ENCODE peak calls at places on chromosomes 7 and 10, in five cellular contexts. H is NCI-H1105; N is activated T-cell treated with anti-CD3 and anti-CD28 coated beads, Interleukin-2, amount 50 U/mL, for 72 hours; C is frontal cortex; B is skeletal muscle cell. Z is an unnamed sample.

GRCh38 chr7:80826520-80827237 is 92.2 kb downstream of the SEMA3C start:
- DNase-seq in N (no peak), B (no peak), C (no peak), H (no peak), Z (peak; percentile 29)

GRCh38 chr7:20846791-20847190 is 60.1 kb upstream of the SP8 start:
- DNase-seq in B (no peak), C (no peak), H (no peak), N (no peak), Z (no peak)

GRCh38 chr7:7761340-7761973 is 43.0 kb upstream of the RPA3 start:
- DNase-seq in B (no peak), N (no peak), C (no peak), H (peak; percentile 27), Z (peak; percentile 26)

GRCh38 chr7:93551063-93551895 is 23.2 kb downstream of the CALCR start:
- DNase-seq in N (peak; percentile 3), C (no peak), B (no peak), H (no peak), Z (peak; percentile 49)

GRCh38 chr10:102718220-102718619 is 3.8 kb downstream of the SFXN2 start:
- DNase-seq in N (no peak), B (peak; percentile 67), H (no peak), C (no peak), Z (no peak)

GRCh38 chr10:33265621-33266020 is 68.8 kb downstream of the NRP1 start:
- DNase-seq in N (peak; percentile 81), C (no peak), H (no peak), B (no peak), Z (no peak)

GRCh38 chr10:52284416-52285013 is 29.6 kb upstream of the DKK1 start:
- DNase-seq in N (no peak), H (no peak), B (no peak), C (no peak), Z (no peak)

GRCh38 chr10:126001579-126001978 is 105.2 kb downstream of the FANK1 start:
- DNase-seq in H (no peak), N (no peak), C (no peak), B (no peak), Z (no peak)

GRCh38 chr10:132861116-132861691 is 75.3 kb upstream of the NKX6-2 start:
- DNase-seq in H (no peak), C (no peak), N (no peak), B (no peak), Z (no peak)

GRCh38 chr10:52472406-52473146 is 158.5 kb downstream of the DKK1 start:
- DNase-seq in C (no peak), H (no peak), B (no peak), N (no peak), Z (no peak)

GRCh38 chr10:14545827-14546226 is 215.1 kb upstream of the FRMD4A start:
- DNase-seq in N (no peak), C (no peak), B (no peak), H (no peak), Z (no peak)

GRCh38 chr7:119351320-119351719 is 921.7 kb upstream of the KCND2 start:
- DNase-seq in N (no peak), C (no peak), H (no peak), B (no peak), Z (no peak)

GRCh38 chr10:65231148-65231547 is 1694.7 kb upstream of the LRRTM3 start:
- DNase-seq in N (no peak), B (no peak), H (no peak), C (no peak), Z (no peak)

GRCh38 chr7:20172736-20173334 is 44.3 kb downstream of the MACC1 start:
- DNase-seq in B (no peak), C (peak; percentile 25), N (peak; percentile 18), H (peak; percentile 36), Z (peak; percentile 52)

GRCh38 chr10:17074548-17074860 is 55.1 kb downstream of the CUBN start:
- DNase-seq in B (no peak), C (no peak), H (no peak), N (no peak), Z (no peak)

GRCh38 chr10:12709516-12709915 is 292.0 kb downstream of the CCDC3 start:
- DNase-seq in N (no peak), H (no peak), B (no peak), C (no peak), Z (no peak)